ENCODE peak calls at places on chromosomes 6 and 20, in four cellular contexts. One of them, this sample, is unnamed.
A peak's percentile ranks its signal among the peaks of the same experiment; 100 is the strongest.

GRCh38 chr6:31460361-31461025 is 37.5 kb upstream of the MICB start:
- DNase-seq in A673: no peak
- DNase-seq in stimulated activated CD4-positive, alpha-beta T cell treated with anti-CD3 and anti-CD28 coated beads, Interleukin-2, amount 100 ng/mL, for 4 hours: no peak
- DNase-seq in astrocyte of the hippocampus: no peak
- DNase-seq in this sample: no peak

GRCh38 chr20:24862606-24863005 is 86.5 kb upstream of the CST7 start:
- DNase-seq in A673: no peak
- DNase-seq in stimulated activated CD4-positive, alpha-beta T cell treated with anti-CD3 and anti-CD28 coated beads, Interleukin-2, amount 100 ng/mL, for 4 hours: no peak
- DNase-seq in astrocyte of the hippocampus: no peak
- DNase-seq in this sample: no peak

GRCh38 chr20:13142143-13142542 is 78.9 kb upstream of the ISM1 start:
- DNase-seq in A673: no peak
- DNase-seq in stimulated activated CD4-positive, alpha-beta T cell treated with anti-CD3 and anti-CD28 coated beads, Interleukin-2, amount 100 ng/mL, for 4 hours: no peak
- DNase-seq in astrocyte of the hippocampus: no peak
- DNase-seq in this sample: no peak

GRCh38 chr6:13272131-13273046 is 55.9 kb downstream of the TBC1D7 start:
- DNase-seq in A673: no peak
- DNase-seq in stimulated activated CD4-positive, alpha-beta T cell treated with anti-CD3 and anti-CD28 coated beads, Interleukin-2, amount 100 ng/mL, for 4 hours: no peak
- DNase-seq in astrocyte of the hippocampus: no peak
- DNase-seq in this sample: no peak

GRCh38 chr6:41097467-41098090 is 24.8 kb downstream of the NFYA start:
- DNase-seq in A673: peak; percentile 25
- DNase-seq in stimulated activated CD4-positive, alpha-beta T cell treated with anti-CD3 and anti-CD28 coated beads, Interleukin-2, amount 100 ng/mL, for 4 hours: no peak
- DNase-seq in astrocyte of the hippocampus: peak; percentile 65
- DNase-seq in this sample: no peak

GRCh38 chr6:56814802-56815201 is 140.1 kb upstream of the BEND6 start:
- DNase-seq in A673: no peak
- DNase-seq in stimulated activated CD4-positive, alpha-beta T cell treated with anti-CD3 and anti-CD28 coated beads, Interleukin-2, amount 100 ng/mL, for 4 hours: no peak
- DNase-seq in astrocyte of the hippocampus: no peak
- DNase-seq in this sample: no peak

GRCh38 chr6:3400162-3400561 is 56.7 kb downstream of the SLC22A23 start:
- DNase-seq in A673: no peak
- DNase-seq in stimulated activated CD4-positive, alpha-beta T cell treated with anti-CD3 and anti-CD28 coated beads, Interleukin-2, amount 100 ng/mL, for 4 hours: no peak
- DNase-seq in astrocyte of the hippocampus: no peak
- DNase-seq in this sample: no peak

GRCh38 chr6:43916091-43916923 is 146.3 kb downstream of the VEGFA start:
- DNase-seq in A673: no peak
- DNase-seq in stimulated activated CD4-positive, alpha-beta T cell treated with anti-CD3 and anti-CD28 coated beads, Interleukin-2, amount 100 ng/mL, for 4 hours: no peak
- DNase-seq in astrocyte of the hippocampus: peak; percentile 53
- DNase-seq in this sample: no peak

GRCh38 chr6:42782689-42783176 is 881 bp downstream of the BICRAL start:
- DNase-seq in A673: peak; percentile 89
- DNase-seq in stimulated activated CD4-positive, alpha-beta T cell treated with anti-CD3 and anti-CD28 coated beads, Interleukin-2, amount 100 ng/mL, for 4 hours: peak; percentile 66
- DNase-seq in astrocyte of the hippocampus: peak; percentile 96
- DNase-seq in this sample: peak; percentile 38

GRCh38 chr20:63497946-63498935 is 642 bp downstream of the EEF1A2 start:
- DNase-seq in A673: no peak
- DNase-seq in stimulated activated CD4-positive, alpha-beta T cell treated with anti-CD3 and anti-CD28 coated beads, Interleukin-2, amount 100 ng/mL, for 4 hours: no peak
- DNase-seq in astrocyte of the hippocampus: peak; percentile 67
- DNase-seq in this sample: no peak

GRCh38 chr6:155158044-155158843 is 105.6 kb upstream of the CLDN20 start:
- DNase-seq in A673: peak; percentile 43
- DNase-seq in stimulated activated CD4-positive, alpha-beta T cell treated with anti-CD3 and anti-CD28 coated beads, Interleukin-2, amount 100 ng/mL, for 4 hours: no peak
- DNase-seq in astrocyte of the hippocampus: no peak
- DNase-seq in this sample: no peak

GRCh38 chr6:111805511-111806181 is 67.6 kb downstream of the FYN start:
- DNase-seq in A673: peak; percentile 10
- DNase-seq in stimulated activated CD4-positive, alpha-beta T cell treated with anti-CD3 and anti-CD28 coated beads, Interleukin-2, amount 100 ng/mL, for 4 hours: peak; percentile 46
- DNase-seq in astrocyte of the hippocampus: peak; percentile 95
- DNase-seq in this sample: no peak

GRCh38 chr6:152277826-152278247 is 359.3 kb downstream of the SYNE1 start:
- DNase-seq in A673: no peak
- DNase-seq in stimulated activated CD4-positive, alpha-beta T cell treated with anti-CD3 and anti-CD28 coated beads, Interleukin-2, amount 100 ng/mL, for 4 hours: no peak
- DNase-seq in astrocyte of the hippocampus: no peak
- DNase-seq in this sample: no peak

GRCh38 chr6:41446132-41446531 is 100.0 kb upstream of the FOXP4 start:
- DNase-seq in A673: no peak
- DNase-seq in stimulated activated CD4-positive, alpha-beta T cell treated with anti-CD3 and anti-CD28 coated beads, Interleukin-2, amount 100 ng/mL, for 4 hours: no peak
- DNase-seq in astrocyte of the hippocampus: no peak
- DNase-seq in this sample: no peak

GRCh38 chr6:36985384-36985962 is 523 bp downstream of the MTCH1 start:
- DNase-seq in A673: no peak
- DNase-seq in stimulated activated CD4-positive, alpha-beta T cell treated with anti-CD3 and anti-CD28 coated beads, Interleukin-2, amount 100 ng/mL, for 4 hours: no peak
- DNase-seq in astrocyte of the hippocampus: peak; percentile 27
- DNase-seq in this sample: no peak